ENCODE peak calls at places on chromosomes 5 and 9, in four cellular contexts. J is GM12892, T is endothelial cell of umbilical vein, Z is esophagus squamous epithelium. Q is an unnamed sample.
A peak's percentile ranks its signal among the peaks of the same experiment; 100 is the strongest.

GRCh38 chr5:126422994-126423788 is at the start of gene GRAMD2B:
- DNase-seq in J (peak; percentile 40), Z (peak; percentile 37), T (peak; percentile 82), Q (peak; percentile 46)

GRCh38 chr5:126000533-126000932 is 422.7 kb upstream of the GRAMD2B start:
- DNase-seq in T (no peak), J (no peak), Z (no peak), Q (no peak)

GRCh38 chr5:108911055-108911454 is 163.4 kb downstream of the FER start:
- DNase-seq in T (no peak), J (no peak), Z (no peak), Q (no peak)

GRCh38 chr5:157164521-157164920 is 1.5 kb downstream of the GARIN3 start:
- DNase-seq in J (no peak), Z (no peak), T (no peak), Q (no peak)

GRCh38 chr5:96976-97640 is 5.1 kb downstream of the PLEKHG4B start:
- DNase-seq in T (no peak), Z (no peak), J (no peak), Q (no peak)

GRCh38 chr9:466749-467148 is 252.1 kb downstream of the DOCK8 start:
- DNase-seq in T (no peak), J (no peak), Z (no peak), Q (no peak)

GRCh38 chr5:14696851-14697250 is 32.3 kb downstream of the OTULIN start:
- DNase-seq in Z (no peak), J (no peak), T (no peak), Q (no peak)

GRCh38 chr5:170896779-170897178 is 35.0 kb downstream of the RANBP17 start:
- DNase-seq in T (peak; percentile 9), J (no peak), Z (no peak), Q (peak; percentile 6)

GRCh38 chr9:113587471-113588031 is 124.0 kb downstream of the RGS3 start:
- DNase-seq in J (no peak), Z (no peak), T (peak; percentile 68), Q (peak; percentile 76)

GRCh38 chr9:18989865-18990264 is 43.1 kb downstream of the SAXO1 start:
- DNase-seq in T (no peak), J (no peak), Z (no peak), Q (no peak)

GRCh38 chr5:147400836-147401235 is 109.0 kb downstream of the DPYSL3 start:
- DNase-seq in Z (no peak), J (no peak), T (no peak), Q (peak; percentile 13)

GRCh38 chr5:147407094-147407681 is 102.7 kb downstream of the DPYSL3 start:
- DNase-seq in T (no peak), J (no peak), Z (no peak), Q (no peak)

GRCh38 chr5:147406636-147407035 is 103.2 kb downstream of the DPYSL3 start:
- DNase-seq in Z (no peak), J (no peak), T (no peak), Q (no peak)

GRCh38 chr5:147404706-147405105 is 105.2 kb downstream of the DPYSL3 start:
- DNase-seq in T (no peak), Z (no peak), J (no peak), Q (no peak)

GRCh38 chr5:147403659-147404640 is 105.9 kb downstream of the DPYSL3 start:
- DNase-seq in Z (no peak), T (peak; percentile 96), J (no peak), Q (no peak)
- TF ChIP-seq POLR2A in Z (no peak), T (no peak), J (no peak), Q (no peak)

DNA sequence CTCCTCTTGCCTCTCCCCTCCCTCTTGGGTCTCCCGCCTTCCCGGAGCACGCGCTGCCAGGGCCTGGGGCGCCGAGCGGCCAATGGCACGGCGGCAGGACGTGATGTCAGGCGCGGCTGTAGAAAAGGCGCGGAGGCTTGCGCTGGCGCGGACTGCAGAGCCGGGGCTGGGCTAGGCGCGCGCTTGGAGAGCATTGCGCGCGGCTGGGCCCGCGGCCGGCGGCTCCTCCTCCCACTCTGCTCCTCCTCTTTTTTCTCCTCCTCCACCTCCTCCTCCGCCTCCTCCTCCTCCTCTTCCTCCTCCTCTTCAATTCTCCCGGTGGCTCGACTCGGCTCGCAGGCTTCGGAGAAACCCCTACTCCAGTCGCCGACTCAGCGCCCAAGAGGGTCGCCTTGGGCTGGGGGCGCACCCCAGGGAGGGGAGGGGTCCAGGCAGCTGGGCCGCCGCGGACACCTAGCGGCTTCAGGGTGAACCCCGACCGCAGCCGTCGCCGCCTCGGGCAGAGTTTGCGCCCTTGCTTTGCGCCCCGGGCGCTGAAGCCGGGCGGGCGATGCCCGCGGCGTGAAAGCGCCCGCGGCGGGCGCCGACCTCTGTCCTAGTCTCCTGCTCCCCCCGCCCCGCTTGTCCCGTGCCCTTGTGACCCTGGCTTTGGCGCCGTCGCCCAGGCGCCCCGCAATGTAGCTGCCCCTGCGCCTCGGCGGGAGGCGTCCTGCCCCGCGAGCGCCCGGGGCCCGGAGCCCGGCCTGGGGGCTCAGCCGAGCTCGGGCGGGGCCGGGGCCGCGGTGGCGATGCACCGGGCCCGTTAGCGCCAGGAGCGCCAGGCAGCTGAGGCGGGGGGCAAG is at the start of gene LHX2:
- DNase-seq in J (peak; percentile 71), T (peak; percentile 46), Z (no peak), Q (peak; percentile 42)
- TF ChIP-seq POLR2A in J (no peak), T (no peak), Z (no peak), Q (no peak)

GRCh38 chr9:2043243-2043642 is 28.1 kb downstream of the SMARCA2 start:
- DNase-seq in T (no peak), J (no peak), Z (no peak), Q (no peak)
- TF ChIP-seq POLR2A in T (no peak), J (no peak), Z (no peak), Q (no peak)

DNA sequence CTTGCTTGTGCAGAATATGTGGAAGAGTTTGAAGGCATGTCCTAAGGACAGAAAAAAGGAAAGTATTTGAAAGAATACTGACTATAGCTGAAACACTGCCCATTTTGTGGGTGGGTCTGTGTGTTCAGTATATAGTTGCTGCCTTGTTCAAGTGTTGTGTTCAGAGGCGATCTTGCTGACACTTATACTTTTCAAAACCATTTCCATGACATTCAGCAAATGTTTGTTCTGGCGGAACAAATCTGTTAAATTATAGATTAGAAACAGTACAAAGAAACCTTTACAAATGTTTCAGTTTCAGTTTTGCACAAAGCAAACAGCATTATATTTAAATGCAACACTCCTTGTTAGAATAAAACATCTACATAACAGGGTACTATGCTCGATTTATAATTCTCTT is 2276.3 kb downstream of the MAT2B start:
- DNase-seq in J (no peak), Z (no peak), T (no peak), Q (no peak)
- TF ChIP-seq POLR2A in J (no peak), Z (no peak), T (no peak), Q (no peak)

DNA sequence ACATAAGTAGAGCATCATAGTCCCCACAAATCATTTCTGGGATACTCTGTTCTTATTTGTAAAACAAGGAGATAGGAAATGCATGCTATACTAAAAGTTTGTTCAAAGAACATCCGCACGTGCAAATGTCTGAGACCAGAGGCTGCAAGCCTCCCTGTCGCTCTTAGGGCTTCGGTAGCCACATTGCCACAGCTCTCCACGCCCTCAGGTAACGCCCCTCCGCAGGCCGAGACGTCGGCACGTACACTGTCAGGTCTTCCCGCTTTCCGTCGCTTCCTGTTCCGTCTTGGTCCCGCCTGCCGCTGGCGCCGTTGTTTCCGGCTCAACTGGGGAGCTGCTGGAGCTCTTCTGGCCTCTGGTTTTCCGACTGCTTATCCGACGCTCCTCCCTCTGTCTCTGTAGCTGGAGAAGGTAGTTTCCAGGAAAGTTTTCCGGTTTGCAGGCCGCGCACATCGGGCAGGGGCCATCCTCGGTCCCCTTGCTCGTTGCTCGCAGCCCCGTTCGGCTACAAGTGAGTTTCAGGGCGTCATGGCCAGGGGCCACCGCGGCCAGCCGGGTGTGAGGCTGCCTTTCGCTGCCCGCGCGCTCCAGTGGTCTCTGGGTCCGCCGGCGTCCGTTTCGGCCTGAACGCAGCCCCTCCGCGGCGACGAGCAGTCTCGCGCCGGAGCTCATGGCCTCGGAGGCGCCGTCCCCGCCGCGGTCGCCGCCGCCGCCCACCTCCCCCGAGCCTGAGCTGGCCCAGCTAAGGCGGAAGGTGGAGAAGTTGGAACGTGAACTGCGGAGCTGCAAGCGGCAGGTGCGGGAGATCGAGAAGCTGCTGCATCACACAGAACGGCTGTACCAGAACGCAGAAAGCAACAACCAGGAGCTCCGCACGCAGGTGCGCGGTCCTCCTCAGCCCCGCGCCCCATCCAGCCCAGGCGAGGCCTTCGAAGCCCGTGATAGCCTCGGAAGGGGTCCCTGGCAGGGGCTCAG is at the start of gene AGGF1:
- DNase-seq in Z (peak; percentile 70), J (peak; percentile 73), T (peak; percentile 93), Q (peak; percentile 93)
- TF ChIP-seq POLR2A in Z (no peak), J (peak; percentile 89), T (peak; percentile 89), Q (peak; percentile 90)

GRCh38 chr9:127611796-127612790 is at the start of gene STXBP1:
- DNase-seq in Z (no peak), J (peak; percentile 94), T (peak; percentile 82), Q (peak; percentile 87)

GRCh38 chr9:127608104-127608966 is 3.7 kb upstream of the STXBP1 start:
- DNase-seq in J (peak; percentile 85), T (peak; percentile 55), Z (no peak), Q (peak; percentile 50)

GRCh38 chr9:127614961-127615360 is 2.9 kb downstream of the STXBP1 start:
- DNase-seq in T (no peak), J (no peak), Z (no peak), Q (no peak)

DNA sequence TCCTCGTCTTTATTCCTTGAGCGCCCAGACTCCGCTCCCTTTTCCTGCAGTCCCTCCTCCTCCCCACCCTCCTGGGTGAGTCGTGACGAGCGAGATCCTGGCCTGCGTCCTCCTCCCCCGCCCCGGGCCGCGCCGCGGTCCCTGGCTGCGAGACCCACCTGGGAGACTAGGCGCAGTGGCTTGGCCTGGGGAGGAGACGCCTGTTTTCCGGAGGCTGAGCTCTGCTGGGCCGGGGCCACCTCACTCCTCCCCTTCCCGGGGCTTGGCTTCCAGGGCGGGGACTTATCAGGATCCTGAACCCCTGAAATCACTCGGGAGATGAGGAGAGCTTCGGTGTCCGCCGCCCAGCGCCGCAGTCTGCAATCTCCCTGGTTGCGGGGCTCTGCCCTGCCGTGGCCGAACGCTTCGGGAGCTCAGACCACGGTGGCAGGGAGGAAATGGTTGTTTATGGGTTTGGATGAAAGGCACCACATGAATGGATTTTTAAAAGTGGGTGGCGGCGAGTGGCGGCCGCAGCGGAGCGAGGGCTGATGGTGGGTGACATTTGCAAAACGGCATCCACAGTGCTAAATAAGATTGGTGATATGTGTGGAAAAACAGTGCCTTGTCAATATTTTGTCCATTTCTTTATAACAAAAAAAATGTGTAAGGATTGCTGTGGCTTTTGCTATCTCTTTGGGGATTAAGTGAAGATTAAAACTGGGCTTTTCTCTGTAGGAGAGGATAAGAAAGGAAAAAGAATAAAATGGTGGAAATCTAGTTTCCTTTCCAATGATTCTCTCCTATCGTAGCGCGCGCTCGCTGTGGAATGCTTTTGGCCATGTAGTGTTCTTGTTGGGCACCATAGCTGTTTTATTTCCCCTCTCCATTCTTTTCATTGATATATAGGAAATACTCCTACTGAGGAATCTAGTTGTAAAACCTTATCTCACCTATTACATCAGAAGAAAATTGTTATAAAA is 1.2 kb downstream of the STXBP1 start:
- DNase-seq in T (peak; percentile 70), J (no peak), Z (no peak), Q (no peak)
- TF ChIP-seq POLR2A in T (peak; percentile 51), J (no peak), Z (no peak), Q (no peak)

DNA sequence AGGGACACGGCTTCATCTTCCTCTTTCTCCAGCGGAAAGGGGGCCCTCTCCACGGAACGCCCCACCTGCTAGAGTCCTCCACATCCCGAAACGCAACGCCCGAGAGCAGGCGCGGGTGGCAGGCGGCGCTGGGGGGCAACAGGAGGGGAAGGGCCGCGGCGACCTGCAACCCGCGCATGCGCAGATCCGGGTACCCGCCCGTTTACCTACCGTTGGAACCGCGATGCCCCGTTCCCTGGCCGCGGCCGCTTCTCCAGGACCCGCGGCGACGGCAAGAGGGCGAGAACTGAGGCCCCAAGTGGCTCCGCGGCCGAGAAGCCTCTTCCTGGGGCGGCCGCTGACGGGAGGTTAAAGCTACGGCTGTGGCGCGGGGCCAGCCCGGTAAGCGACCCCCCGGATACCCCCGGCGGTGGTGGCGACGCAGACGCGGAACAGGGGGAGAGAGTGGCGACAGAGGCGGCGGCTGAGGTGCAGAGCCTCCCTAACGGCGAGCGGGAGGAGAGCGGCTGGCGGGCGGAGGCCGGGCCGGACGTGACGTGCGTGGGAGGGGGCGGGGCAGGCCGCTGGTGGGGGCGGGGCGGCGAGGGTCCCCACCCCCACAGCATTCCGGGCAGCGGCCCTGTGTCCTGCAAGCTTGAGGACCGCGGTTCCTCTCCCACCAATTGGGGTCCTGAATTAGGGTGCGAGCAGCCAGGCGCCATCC is at the start of gene FAM13B:
- DNase-seq in Z (peak; percentile 39), T (peak; percentile 80), J (peak; percentile 70), Q (peak; percentile 93)
- TF ChIP-seq POLR2A in Z (no peak), T (peak; percentile 94), J (peak; percentile 86), Q (peak; percentile 75)

Q was measured in erythroblast.